ENCODE peak calls at places on chromosomes 16 and 17, in eight cellular contexts. B is A549, M is HCT116, I is K562, R is H1, J is HepG2, L is SK-N-SH, Y is endothelial cell of umbilical vein. Z is an unnamed sample.

GRCh38 chr16:68031951-68032350 is 8.9 kb downstream of the DUS2 start:
- DNase-seq in B (no peak), M (peak; percentile 36), I (no peak), R (no peak), J (no peak), L (no peak), Y (no peak), Z (no peak)

GRCh38 chr17:52027081-52027480 is 131.4 kb downstream of the CA10 start:
- DNase-seq in B (no peak), M (no peak), I (no peak), R (no peak), J (no peak), L (no peak), Y (no peak), Z (no peak)

GRCh38 chr17:1521067-1521466 is 4.7 kb upstream of the INPP5K start:
- DNase-seq in B (no peak), M (no peak), I (no peak), R (no peak), J (no peak), L (no peak), Y (no peak), Z (no peak)

GRCh38 chr16:20768121-20768520 is 4.3 kb downstream of the ACSM3 start:
- DNase-seq in B (no peak), M (no peak), I (no peak), R (no peak), J (no peak), L (no peak), Y (no peak), Z (no peak)

GRCh38 chr17:77325826-77326581 is 185.2 kb downstream of the SEC14L1 start:
- DNase-seq in B (no peak), M (no peak), I (no peak), R (no peak), J (no peak), L (no peak), Y (no peak), Z (no peak)

GRCh38 chr17:35376245-35376644 is 2.8 kb upstream of the SLFN11 start:
- DNase-seq in B (no peak), M (no peak), I (no peak), R (no peak), J (no peak), L (no peak), Y (peak; percentile 55), Z (peak; percentile 55)

GRCh38 chr17:79216826-79217225 is 142.2 kb downstream of the ENGASE start:
- DNase-seq in B (no peak), M (no peak), I (no peak), R (no peak), J (no peak), L (no peak), Y (no peak), Z (no peak)

GRCh38 chr17:32546031-32546444 is 59.2 kb downstream of the CDK5R1 start:
- DNase-seq in B (no peak), M (no peak), I (peak; percentile 11), R (peak; percentile 58), J (no peak), L (peak; percentile 64), Y (no peak), Z (no peak)

GRCh38 chr17:74951680-74952421 is 16.2 kb downstream of the OTOP3 start:
- DNase-seq in B (no peak), M (no peak), I (no peak), R (peak; percentile 85), J (no peak), L (no peak), Y (no peak), Z (no peak)

GRCh38 chr17:37828313-37829124 is 83.7 kb upstream of the HNF1B start:
- DNase-seq in B (peak; percentile 77), M (no peak), I (peak; percentile 66), R (no peak), J (no peak), L (no peak), Y (peak; percentile 47), Z (peak; percentile 78)

GRCh38 chr17:76166168-76166567 is 25.1 kb upstream of the FOXJ1 start:
- DNase-seq in B (no peak), M (no peak), I (no peak), R (no peak), J (no peak), L (no peak), Y (no peak), Z (no peak)

GRCh38 chr16:80346160-80346632 is 194.6 kb upstream of the DYNLRB2 start:
- DNase-seq in B (no peak), M (no peak), I (no peak), R (no peak), J (no peak), L (no peak), Y (no peak), Z (no peak)

GRCh38 chr16:2005646-2006045 is 4.0 kb downstream of the ZNF598 start:
- DNase-seq in B (no peak), M (no peak), I (no peak), R (no peak), J (no peak), L (no peak), Y (peak; percentile 45), Z (no peak)

GRCh38 chr16:566475-567361 is at the start of gene NHLRC4:
- DNase-seq in B (no peak), M (no peak), I (peak; percentile 93), R (no peak), J (peak; percentile 50), L (peak; percentile 80), Y (peak; percentile 65), Z (peak; percentile 87)

GRCh38 chr16:13018026-13018425 is 116.6 kb downstream of the SHISA9 start:
- DNase-seq in B (no peak), M (no peak), I (no peak), R (no peak), J (no peak), L (no peak), Y (no peak), Z (no peak)

GRCh38 chr17:68514809-68515208 is 2.6 kb downstream of the PRKAR1A start:
- DNase-seq in B (no peak), M (no peak), I (no peak), R (no peak), J (peak; percentile 21), L (no peak), Y (peak; percentile 86), Z (no peak)

GRCh38 chr17:59401725-59402124 is 70.3 kb downstream of the YPEL2 start:
- DNase-seq in B (no peak), M (no peak), I (no peak), R (no peak), J (peak; percentile 85), L (peak; percentile 85), Y (no peak), Z (no peak)

GRCh38 chr17:18916816-18917496 is 35.0 kb upstream of the SLC5A10 start:
- DNase-seq in B (no peak), M (no peak), I (no peak), R (no peak), J (no peak), L (no peak), Y (no peak), Z (peak; percentile 31)

GRCh38 chr17:31357831-31358400 is 33.6 kb upstream of the RAB11FIP4 start:
- DNase-seq in B (no peak), M (no peak), I (no peak), R (no peak), J (no peak), L (no peak), Y (no peak), Z (no peak)

GRCh38 chr17:36870618-36871002 is 66.7 kb upstream of the LHX1 start:
- DNase-seq in B (no peak), M (no peak), I (no peak), R (no peak), J (no peak), L (no peak), Y (no peak), Z (no peak)

GRCh38 chr17:32240745-32241144 is 24.9 kb upstream of the RHBDL3 start:
- DNase-seq in B (no peak), M (no peak), I (peak; percentile 32), R (no peak), J (no peak), L (no peak), Y (no peak), Z (no peak)

GRCh38 chr17:81064746-81065475 is 30.0 kb downstream of the BAIAP2 start:
- DNase-seq in B (no peak), M (no peak), I (no peak), R (no peak), J (no peak), L (no peak), Y (no peak), Z (no peak)

GRCh38 chr17:7632492-7632894 is 2.6 kb downstream of the SHBG start:
- DNase-seq in B (peak; percentile 79), M (peak; percentile 54), I (peak; percentile 68), R (peak; percentile 66), J (no peak), L (no peak), Y (peak; percentile 24), Z (peak; percentile 62)

GRCh38 chr17:7351665-7352558 is at the start of gene KCTD11:
- DNase-seq in B (peak; percentile 96), M (peak; percentile 79), I (peak; percentile 88), R (peak; percentile 89), J (peak; percentile 73), L (peak; percentile 89), Y (peak; percentile 76), Z (peak; percentile 80)

GRCh38 chr16:53094013-53094630 is 39.3 kb downstream of the CHD9 start:
- DNase-seq in B (peak; percentile 41), M (no peak), I (peak; percentile 78), R (no peak), J (no peak), L (no peak), Y (peak; percentile 72), Z (peak; percentile 97)

DNA sequence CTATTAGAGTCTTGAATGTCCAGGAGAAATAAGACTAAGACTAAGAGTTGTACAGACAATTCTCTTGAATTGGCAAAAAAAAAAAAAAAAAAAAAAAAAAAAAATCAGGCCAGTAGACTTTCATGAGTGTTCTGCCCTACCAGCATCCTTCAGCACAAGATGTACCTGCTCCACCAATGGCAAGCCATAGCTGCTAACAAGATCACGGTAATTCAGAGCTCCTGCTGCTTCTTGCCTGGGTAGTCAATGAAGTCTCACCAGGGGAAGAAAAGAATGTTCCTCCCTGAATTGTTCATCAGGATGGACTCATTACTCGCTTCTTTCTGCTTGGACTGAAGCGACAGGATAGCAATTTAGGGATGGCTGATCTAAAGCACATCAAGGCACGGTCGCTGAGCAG is 31.1 kb upstream of the APOH start:
- DNase-seq in B (no peak), M (no peak), I (no peak), R (no peak), J (no peak), L (no peak), Y (no peak), Z (no peak)
- TF ChIP-seq MAX in B (no peak), M (no peak), I (no peak), R (no peak), J (no peak), L (no peak), Y (no peak), Z (no peak)

GRCh38 chr16:50273888-50274770 is 7.8 kb downstream of the ADCY7 start:
- DNase-seq in B (no peak), M (no peak), I (no peak), R (no peak), J (no peak), L (no peak), Y (no peak), Z (peak; percentile 94)
- H3K4me3 ChIP-seq in B (no peak overlapping the region), M (no peak overlapping the region), I (no peak overlapping the region), R (no peak overlapping the region), J (no peak overlapping the region), L (no peak overlapping the region), Y (no peak overlapping the region), Z (peak overlapping the region; percentile 73)

GRCh38 chr17:5035356-5035755 is at the start of gene SLC52A1:
- DNase-seq in B (peak; percentile 51), M (no peak), I (no peak), R (peak; percentile 73), J (no peak), L (peak; percentile 60), Y (no peak), Z (no peak)
- TF ChIP-seq MAX in B (no peak), M (no peak), I (no peak), R (no peak), J (no peak), L (no peak), Y (no peak), Z (no peak)

GRCh38 chr16:30997887-30998711 is 12.3 kb downstream of the STX1B start:
- DNase-seq in B (peak; percentile 89), M (peak; percentile 21), I (no peak), R (no peak), J (peak; percentile 49), L (no peak), Y (no peak), Z (no peak)
- H3K4me3 ChIP-seq in B (peak overlapping the region; percentile 61), M (peak overlapping the region; percentile 83), I (no peak overlapping the region), R (peak overlapping the region; percentile 81), J (peak overlapping the region; percentile 84), L (no peak overlapping the region), Y (no peak overlapping the region), Z (no peak overlapping the region)